ENCODE peak calls at places on chromosomes 4 and X, in nine cellular contexts. One of them, this sample, is unnamed.

GRCh38 chrX:69522052-69522451 is 17.9 kb downstream of the NALF2 start:
- DNase-seq in HT-29: no peak
- DNase-seq in NCI-H748 treated with DMSO at 0.1 percent for 48 hours: no peak
- DNase-seq in Kasumi-1: peak; percentile 56
- DNase-seq in posterior vena cava: no peak
- DNase-seq in activated naive CD4-positive, alpha-beta T cell treated with anti-CD3 and anti-CD28 coated beads, Interleukin-2, amount 10 ng/mL, durations not matched to agents 7 days and 5 days: no peak
- DNase-seq in OCI-LY7: no peak
- DNase-seq in erythroblast: no peak
- DNase-seq in islet precursor cell: no peak
- DNase-seq in this sample: no peak

GRCh38 chr4:152870605-152871004 is 65.5 kb upstream of the FHDC1 start:
- DNase-seq in HT-29: no peak
- DNase-seq in NCI-H748 treated with DMSO at 0.1 percent for 48 hours: no peak
- DNase-seq in Kasumi-1: no peak
- DNase-seq in posterior vena cava: no peak
- DNase-seq in activated naive CD4-positive, alpha-beta T cell treated with anti-CD3 and anti-CD28 coated beads, Interleukin-2, amount 10 ng/mL, durations not matched to agents 7 days and 5 days: no peak
- DNase-seq in OCI-LY7: no peak
- DNase-seq in erythroblast: no peak
- DNase-seq in islet precursor cell: no peak
- DNase-seq in this sample: no peak

GRCh38 chr4:155967098-155967497 is 13.4 kb upstream of the CTSO start:
- DNase-seq in HT-29: no peak
- DNase-seq in NCI-H748 treated with DMSO at 0.1 percent for 48 hours: no peak
- DNase-seq in Kasumi-1: no peak
- DNase-seq in posterior vena cava: no peak
- DNase-seq in activated naive CD4-positive, alpha-beta T cell treated with anti-CD3 and anti-CD28 coated beads, Interleukin-2, amount 10 ng/mL, durations not matched to agents 7 days and 5 days: no peak
- DNase-seq in OCI-LY7: no peak
- DNase-seq in erythroblast: no peak
- DNase-seq in islet precursor cell: no peak
- DNase-seq in this sample: no peak

GRCh38 chrX:1105671-1106419 is 106.6 kb downstream of the CRLF2 start:
- DNase-seq in HT-29: no peak
- DNase-seq in NCI-H748 treated with DMSO at 0.1 percent for 48 hours: no peak
- DNase-seq in Kasumi-1: no peak
- DNase-seq in posterior vena cava: peak; percentile 49
- DNase-seq in activated naive CD4-positive, alpha-beta T cell treated with anti-CD3 and anti-CD28 coated beads, Interleukin-2, amount 10 ng/mL, durations not matched to agents 7 days and 5 days: no peak
- DNase-seq in OCI-LY7: no peak
- DNase-seq in erythroblast: no peak
- DNase-seq in islet precursor cell: peak; percentile 26
- DNase-seq in this sample: no peak

GRCh38 chr4:152255437-152255836 is 280.5 kb downstream of the FBXW7 start:
- DNase-seq in HT-29: no peak
- DNase-seq in NCI-H748 treated with DMSO at 0.1 percent for 48 hours: no peak
- DNase-seq in Kasumi-1: peak; percentile 77
- DNase-seq in posterior vena cava: no peak
- DNase-seq in activated naive CD4-positive, alpha-beta T cell treated with anti-CD3 and anti-CD28 coated beads, Interleukin-2, amount 10 ng/mL, durations not matched to agents 7 days and 5 days: peak; percentile 82
- DNase-seq in OCI-LY7: no peak
- DNase-seq in erythroblast: no peak
- DNase-seq in islet precursor cell: no peak
- DNase-seq in this sample: no peak

GRCh38 chr4:41455215-41455614 is 82.7 kb upstream of the LIMCH1 start:
- DNase-seq in HT-29: no peak
- DNase-seq in NCI-H748 treated with DMSO at 0.1 percent for 48 hours: peak; percentile 84
- DNase-seq in Kasumi-1: no peak
- DNase-seq in posterior vena cava: no peak
- DNase-seq in activated naive CD4-positive, alpha-beta T cell treated with anti-CD3 and anti-CD28 coated beads, Interleukin-2, amount 10 ng/mL, durations not matched to agents 7 days and 5 days: no peak
- DNase-seq in OCI-LY7: no peak
- DNase-seq in erythroblast: no peak
- DNase-seq in islet precursor cell: no peak
- DNase-seq in this sample: no peak

GRCh38 chr4:152946460-152946859 is 10.3 kb downstream of the FHDC1 start:
- DNase-seq in HT-29: no peak
- DNase-seq in NCI-H748 treated with DMSO at 0.1 percent for 48 hours: no peak
- DNase-seq in Kasumi-1: no peak
- DNase-seq in posterior vena cava: no peak
- DNase-seq in activated naive CD4-positive, alpha-beta T cell treated with anti-CD3 and anti-CD28 coated beads, Interleukin-2, amount 10 ng/mL, durations not matched to agents 7 days and 5 days: no peak
- DNase-seq in OCI-LY7: no peak
- DNase-seq in erythroblast: no peak
- DNase-seq in islet precursor cell: no peak
- DNase-seq in this sample: no peak

GRCh38 chr4:178037459-178038214 is 595.4 kb upstream of the AGA start:
- DNase-seq in HT-29: no peak
- DNase-seq in NCI-H748 treated with DMSO at 0.1 percent for 48 hours: no peak
- DNase-seq in Kasumi-1: no peak
- DNase-seq in posterior vena cava: no peak
- DNase-seq in activated naive CD4-positive, alpha-beta T cell treated with anti-CD3 and anti-CD28 coated beads, Interleukin-2, amount 10 ng/mL, durations not matched to agents 7 days and 5 days: no peak
- DNase-seq in OCI-LY7: no peak
- DNase-seq in erythroblast: peak; percentile 44
- DNase-seq in islet precursor cell: peak; percentile 48
- DNase-seq in this sample: no peak

GRCh38 chr4:127421418-127421817 is 211.3 kb upstream of the INTU start:
- DNase-seq in HT-29: no peak
- DNase-seq in NCI-H748 treated with DMSO at 0.1 percent for 48 hours: no peak
- DNase-seq in Kasumi-1: no peak
- DNase-seq in posterior vena cava: no peak
- DNase-seq in activated naive CD4-positive, alpha-beta T cell treated with anti-CD3 and anti-CD28 coated beads, Interleukin-2, amount 10 ng/mL, durations not matched to agents 7 days and 5 days: no peak
- DNase-seq in OCI-LY7: no peak
- DNase-seq in erythroblast: no peak
- DNase-seq in islet precursor cell: no peak
- DNase-seq in this sample: no peak

GRCh38 chr4:165190591-165191212 is 16.7 kb upstream of the KLHL2 start:
- DNase-seq in HT-29: no peak
- DNase-seq in NCI-H748 treated with DMSO at 0.1 percent for 48 hours: no peak
- DNase-seq in Kasumi-1: no peak
- DNase-seq in posterior vena cava: no peak
- DNase-seq in activated naive CD4-positive, alpha-beta T cell treated with anti-CD3 and anti-CD28 coated beads, Interleukin-2, amount 10 ng/mL, durations not matched to agents 7 days and 5 days: no peak
- DNase-seq in OCI-LY7: no peak
- DNase-seq in erythroblast: no peak
- DNase-seq in islet precursor cell: no peak
- DNase-seq in this sample: no peak

GRCh38 chr4:38982356-38983095 is 49.7 kb downstream of the TMEM156 start:
- DNase-seq in HT-29: no peak
- DNase-seq in NCI-H748 treated with DMSO at 0.1 percent for 48 hours: no peak
- DNase-seq in Kasumi-1: no peak
- DNase-seq in posterior vena cava: no peak
- DNase-seq in activated naive CD4-positive, alpha-beta T cell treated with anti-CD3 and anti-CD28 coated beads, Interleukin-2, amount 10 ng/mL, durations not matched to agents 7 days and 5 days: no peak
- DNase-seq in OCI-LY7: no peak
- DNase-seq in erythroblast: no peak
- DNase-seq in islet precursor cell: no peak
- DNase-seq in this sample: no peak

GRCh38 chr4:2299794-2300193 is 37.9 kb upstream of the MXD4 start:
- DNase-seq in HT-29: no peak
- DNase-seq in NCI-H748 treated with DMSO at 0.1 percent for 48 hours: no peak
- DNase-seq in Kasumi-1: no peak
- DNase-seq in posterior vena cava: peak; percentile 32
- DNase-seq in activated naive CD4-positive, alpha-beta T cell treated with anti-CD3 and anti-CD28 coated beads, Interleukin-2, amount 10 ng/mL, durations not matched to agents 7 days and 5 days: no peak
- DNase-seq in OCI-LY7: no peak
- DNase-seq in erythroblast: no peak
- DNase-seq in islet precursor cell: no peak
- DNase-seq in this sample: no peak

GRCh38 chrX:97252111-97252510 is 368.4 kb downstream of the RPA4 start:
- DNase-seq in HT-29: no peak
- DNase-seq in NCI-H748 treated with DMSO at 0.1 percent for 48 hours: no peak
- DNase-seq in Kasumi-1: no peak
- DNase-seq in posterior vena cava: no peak
- DNase-seq in activated naive CD4-positive, alpha-beta T cell treated with anti-CD3 and anti-CD28 coated beads, Interleukin-2, amount 10 ng/mL, durations not matched to agents 7 days and 5 days: no peak
- DNase-seq in OCI-LY7: no peak
- DNase-seq in erythroblast: no peak
- DNase-seq in islet precursor cell: no peak
- DNase-seq in this sample: no peak

GRCh38 chr4:82801910-82802521 is 3.4 kb upstream of the SCD5 start:
- DNase-seq in HT-29: peak; percentile 62
- DNase-seq in NCI-H748 treated with DMSO at 0.1 percent for 48 hours: peak; percentile 10
- DNase-seq in Kasumi-1: peak; percentile 10
- DNase-seq in posterior vena cava: no peak
- DNase-seq in activated naive CD4-positive, alpha-beta T cell treated with anti-CD3 and anti-CD28 coated beads, Interleukin-2, amount 10 ng/mL, durations not matched to agents 7 days and 5 days: no peak
- DNase-seq in OCI-LY7: peak; percentile 12
- DNase-seq in erythroblast: peak; percentile 6
- DNase-seq in islet precursor cell: no peak
- DNase-seq in this sample: no peak

GRCh38 chrX:14913241-14913640 is 40.0 kb downstream of the MOSPD2 start:
- DNase-seq in HT-29: peak; percentile 33
- DNase-seq in NCI-H748 treated with DMSO at 0.1 percent for 48 hours: no peak
- DNase-seq in Kasumi-1: no peak
- DNase-seq in posterior vena cava: no peak
- DNase-seq in activated naive CD4-positive, alpha-beta T cell treated with anti-CD3 and anti-CD28 coated beads, Interleukin-2, amount 10 ng/mL, durations not matched to agents 7 days and 5 days: no peak
- DNase-seq in OCI-LY7: no peak
- DNase-seq in erythroblast: no peak
- DNase-seq in islet precursor cell: peak; percentile 75
- DNase-seq in this sample: no peak

GRCh38 chr4:148618856-148619255 is 176.6 kb upstream of the NR3C2 start:
- DNase-seq in HT-29: no peak
- DNase-seq in NCI-H748 treated with DMSO at 0.1 percent for 48 hours: no peak
- DNase-seq in Kasumi-1: no peak
- DNase-seq in posterior vena cava: no peak
- DNase-seq in activated naive CD4-positive, alpha-beta T cell treated with anti-CD3 and anti-CD28 coated beads, Interleukin-2, amount 10 ng/mL, durations not matched to agents 7 days and 5 days: no peak
- DNase-seq in OCI-LY7: no peak
- DNase-seq in erythroblast: no peak
- DNase-seq in islet precursor cell: no peak
- DNase-seq in this sample: no peak

GRCh38 chrX:81120936-81121351 is 80.8 kb downstream of the HMGN5 start:
- DNase-seq in HT-29: peak; percentile 81
- DNase-seq in NCI-H748 treated with DMSO at 0.1 percent for 48 hours: no peak
- DNase-seq in Kasumi-1: peak; percentile 44
- DNase-seq in posterior vena cava: no peak
- DNase-seq in activated naive CD4-positive, alpha-beta T cell treated with anti-CD3 and anti-CD28 coated beads, Interleukin-2, amount 10 ng/mL, durations not matched to agents 7 days and 5 days: peak; percentile 56
- DNase-seq in OCI-LY7: peak; percentile 77
- DNase-seq in erythroblast: peak; percentile 75
- DNase-seq in islet precursor cell: peak; percentile 72
- DNase-seq in this sample: peak; percentile 69

GRCh38 chr4:21948347-21949072 is at the start of gene KCNIP4:
- DNase-seq in HT-29: no peak
- DNase-seq in NCI-H748 treated with DMSO at 0.1 percent for 48 hours: no peak
- DNase-seq in Kasumi-1: no peak
- DNase-seq in posterior vena cava: no peak
- DNase-seq in activated naive CD4-positive, alpha-beta T cell treated with anti-CD3 and anti-CD28 coated beads, Interleukin-2, amount 10 ng/mL, durations not matched to agents 7 days and 5 days: peak; percentile 22
- DNase-seq in OCI-LY7: no peak
- DNase-seq in erythroblast: no peak
- DNase-seq in islet precursor cell: peak; percentile 76
- DNase-seq in this sample: peak; percentile 63